ENCODE peak calls at places on chromosomes 4 and X, in five cellular contexts. L is KBM-7; D is T follicular helper cell; K is suprapubic skin; P is stimulated activated CD8-positive, alpha-beta memory T cell treated with anti-CD3 and anti-CD28 coated beads, Interleukin-15, amount 100 ng/mL, for 24 hours. F is an unnamed sample.

GRCh38 chrX:131728295-131729145 is 184.6 kb downstream of the OR13H1 start:
- DNase-seq in L (no peak), D (peak; percentile 81), K (peak; percentile 81), P (no peak), F (peak; percentile 89)

GRCh38 chrX:44874481-44875184 is 1.6 kb downstream of the KDM6A start:
- DNase-seq in L (peak; percentile 56), D (peak; percentile 47), K (no peak), P (no peak), F (peak; percentile 51)

GRCh38 chr4:176291748-176292147 is 22.7 kb upstream of the ASB5 start:
- DNase-seq in L (no peak), D (no peak), K (no peak), P (no peak), F (no peak)

GRCh38 chr4:141180991-141181760 is 39.5 kb upstream of the ZNF330 start:
- DNase-seq in L (no peak), D (no peak), K (no peak), P (no peak), F (no peak)

GRCh38 chr4:16384496-16384895 is 158.2 kb upstream of the TAPT1 start:
- DNase-seq in L (no peak), D (no peak), K (no peak), P (no peak), F (no peak)

GRCh38 chr4:5989236-5990225 is 28.7 kb downstream of the C4orf50 start:
- DNase-seq in L (no peak), D (no peak), K (peak; percentile 31), P (no peak), F (no peak)

GRCh38 chrX:131704136-131704695 is 160.3 kb downstream of the OR13H1 start:
- DNase-seq in L (no peak), D (peak; percentile 86), K (peak; percentile 92), P (no peak), F (peak; percentile 90)

GRCh38 chr4:42653606-42654560 is 3.0 kb downstream of the ATP8A1 start:
- DNase-seq in L (no peak), D (no peak), K (no peak), P (no peak), F (no peak)

GRCh38 chr4:189048119-189048518 is 892.6 kb upstream of the FRG1 start:
- DNase-seq in L (no peak), D (no peak), K (no peak), P (no peak), F (no peak)

GRCh38 chr4:112552668-112553067 is 36.7 kb upstream of the NEUROG2 start:
- DNase-seq in L (no peak), D (no peak), K (no peak), P (no peak), F (no peak)

GRCh38 chr4:183935355-183936005 is 30.4 kb downstream of the STOX2 start:
- DNase-seq in L (no peak), D (no peak), K (no peak), P (no peak), F (no peak)

GRCh38 chr4:102064747-102065442 is 274.4 kb downstream of the BANK1 start:
- DNase-seq in L (no peak), D (no peak), K (no peak), P (no peak), F (no peak)

GRCh38 chr4:153000068-153000420 is 63.9 kb downstream of the FHDC1 start:
- DNase-seq in L (no peak), D (no peak), K (no peak), P (no peak), F (no peak)

GRCh38 chr4:53089940-53090729 is 228.0 kb downstream of the RASL11B start:
- DNase-seq in L (no peak), D (no peak), K (no peak), P (no peak), F (no peak)

GRCh38 chr4:30181918-30182317 is 538.3 kb upstream of the PCDH7 start:
- DNase-seq in L (no peak), D (no peak), K (no peak), P (no peak), F (no peak)

GRCh38 chr4:8368061-8368481 is 72.5 kb downstream of the ACOX3 start:
- DNase-seq in L (no peak), D (no peak), K (no peak), P (no peak), F (no peak)

GRCh38 chrX:118239471-118239870 is 106.4 kb upstream of the WDR44 start:
- DNase-seq in L (no peak), D (no peak), K (no peak), P (no peak), F (no peak)

GRCh38 chrX:78029663-78030062 is 60.2 kb upstream of the PGAM4 start:
- DNase-seq in L (peak; percentile 21), D (no peak), K (no peak), P (no peak), F (no peak)

GRCh38 chr4:73730292-73730691 is 10.1 kb upstream of the CXCL8 start:
- DNase-seq in L (no peak), D (no peak), K (no peak), P (no peak), F (no peak)

GRCh38 chrX:69501433-69501832 is 2.7 kb upstream of the NALF2 start:
- DNase-seq in L (no peak), D (no peak), K (no peak), P (no peak), F (no peak)

GRCh38 chr4:95107635-95108034 is 349.9 kb downstream of the BMPR1B start:
- DNase-seq in L (no peak), D (no peak), K (no peak), P (no peak), F (no peak)

GRCh38 chrX:69238153-69238959 is 73.1 kb upstream of the PJA1 start:
- DNase-seq in L (no peak), D (no peak), K (no peak), P (no peak), F (no peak)

GRCh38 chr4:147693202-147693601 is 9.2 kb upstream of the PRMT9 start:
- DNase-seq in L (no peak), D (no peak), K (no peak), P (no peak), F (no peak)

GRCh38 chr4:140135529-140136021 is 18.4 kb downstream of the MAML3 start:
- DNase-seq in L (no peak), D (no peak), K (no peak), P (no peak), F (no peak)

GRCh38 chr4:152920768-152921167 is 15.4 kb upstream of the FHDC1 start:
- DNase-seq in L (peak; percentile 46), D (no peak), K (no peak), P (no peak), F (no peak)

GRCh38 chr4:74628808-74629616 is 165.3 kb downstream of the BTC start:
- DNase-seq in L (peak; percentile 30), D (no peak), K (no peak), P (no peak), F (no peak)

GRCh38 chr4:6155996-6156395 is 44.4 kb downstream of the JAKMIP1 start:
- DNase-seq in L (no peak), D (no peak), K (no peak), P (no peak), F (no peak)

GRCh38 chrX:40299028-40299479 is 201.3 kb upstream of the BCOR start:
- DNase-seq in L (peak; percentile 33), D (no peak), K (peak; percentile 66), P (no peak), F (no peak)

GRCh38 chr4:125044886-125045285 is 269.9 kb upstream of the FAT4 start:
- DNase-seq in L (no peak), D (no peak), K (no peak), P (no peak), F (no peak)

GRCh38 chr4:14943749-14944148 is 58.5 kb upstream of the CPEB2 start:
- DNase-seq in L (no peak), D (no peak), K (no peak), P (no peak), F (no peak)

GRCh38 chr4:77052352-77052751 is 23.4 kb downstream of the CCNI start:
- DNase-seq in L (peak; percentile 74), D (peak; percentile 48), K (no peak), P (peak; percentile 21), F (peak; percentile 44)

GRCh38 chr4:1215347-1216075 is 33.4 kb downstream of the CTBP1 start:
- DNase-seq in L (no peak), D (no peak), K (no peak), P (no peak), F (no peak)

GRCh38 chr4:23485793-23486192 is 404.1 kb downstream of the PPARGC1A start:
- DNase-seq in L (no peak), D (no peak), K (no peak), P (no peak), F (no peak)

F was measured in immature natural killer cell.